ENCODE peak calls at places on chromosomes 1 and 21, in ten cellular contexts. F is psoas muscle, V is transverse colon, D is GM12878, W is IMR-90, L is tibial nerve, T is prostate gland, N is AG04450, Z is fibroblast of lung, K is suprapubic skin. O is an unnamed sample. For H3K27me3, the result is how much of the 10 kb centered on the place peaks cover.

GRCh38 chr1:194056169-194056568 is 869.8 kb upstream of the B3GALT2 start:
- DNase-seq in F (no peak), V (no peak), D (no peak), W (no peak), L (no peak), T (no peak), N (no peak), Z (peak), K (no peak), O (no peak)

GRCh38 chr1:119467219-119467618 is 39.8 kb upstream of the HSD3B1 start:
- DNase-seq in F (no peak), V (no peak), D (no peak), W (no peak), L (no peak), T (no peak), N (no peak), Z (no peak), K (no peak), O (no peak)

GRCh38 chr21:41900401-41900800 is 21.3 kb upstream of the PRDM15 start:
- DNase-seq in F (no peak), V (no peak), D (no peak), W (no peak), L (no peak), T (no peak), N (no peak), Z (no peak), K (no peak), O (no peak)

GRCh38 chr1:226763741-226764264 is 24.7 kb upstream of the ITPKB start:
- DNase-seq in F (no peak), V (no peak), D (no peak), W (peak), L (no peak), T (no peak), N (peak), Z (peak), K (no peak), O (peak)

GRCh38 chr1:113170519-113170918 is 97.5 kb downstream of the LRIG2 start:
- DNase-seq in F (no peak), V (no peak), D (no peak), W (no peak), L (no peak), T (no peak), N (no peak), Z (no peak), K (no peak), O (no peak)

GRCh38 chr1:54857741-54858665 is 29.0 kb downstream of the DHCR24 start:
- DNase-seq in F (peak), V (no peak), D (no peak), W (peak), L (no peak), T (no peak), N (no peak), Z (peak), K (peak), O (peak)

GRCh38 chr1:235329139-235329808 is 904 bp downstream of the GGPS1 start:
- DNase-seq in F (peak), V (peak), D (peak), W (peak), L (no peak), T (peak), N (no peak), Z (no peak), K (no peak), O (peak)

GRCh38 chr1:226619031-226619430 is 70.5 kb downstream of the STUM start:
- DNase-seq in F (peak), V (no peak), D (no peak), W (no peak), L (no peak), T (no peak), N (no peak), Z (no peak), K (peak), O (no peak)

GRCh38 chr1:23751815-23752200 is 8.5 kb downstream of the ELOA start:
- DNase-seq in F (no peak), V (no peak), D (no peak), W (no peak), L (no peak), T (no peak), N (no peak), Z (no peak), K (no peak), O (no peak)

GRCh38 chr1:16334655-16335340 is 17.5 kb downstream of the FBXO42 start:
- DNase-seq in F (peak), V (no peak), D (no peak), W (no peak), L (no peak), T (no peak), N (no peak), Z (no peak), K (no peak), O (no peak)

GRCh38 chr1:196438324-196438723 is 169.9 kb downstream of the KCNT2 start:
- DNase-seq in F (no peak), V (no peak), D (no peak), W (no peak), L (no peak), T (no peak), N (no peak), Z (peak), K (no peak), O (peak)

GRCh38 chr1:47690341-47691244 is 252.7 kb downstream of the FOXD2 start:
- DNase-seq in F (no peak), V (no peak), D (no peak), W (no peak), L (no peak), T (no peak), N (no peak), Z (no peak), K (peak), O (no peak)

GRCh38 chr1:209132736-209133467 is 450.6 kb upstream of the CAMK1G start:
- DNase-seq in F (no peak), V (peak), D (no peak), W (no peak), L (no peak), T (no peak), N (no peak), Z (no peak), K (no peak), O (no peak)

GRCh38 chr1:234875328-234875952 is 253.2 kb downstream of the TOMM20 start:
- DNase-seq in F (peak), V (no peak), D (no peak), W (no peak), L (no peak), T (peak), N (no peak), Z (no peak), K (no peak), O (no peak)

GRCh38 chr1:239952348-239953307 is 139.1 kb upstream of the FMN2 start:
- DNase-seq in F (no peak), V (no peak), D (no peak), W (no peak), L (no peak), T (no peak), N (no peak), Z (no peak), K (no peak), O (no peak)

GRCh38 chr1:23793861-23794731 is 3.2 kb downstream of the LYPLA2 start:
- DNase-seq in F (peak), V (no peak), D (no peak), W (no peak), L (no peak), T (no peak), N (no peak), Z (no peak), K (no peak), O (no peak)

GRCh38 chr1:58395355-58395754 is 151.2 kb downstream of the OMA1 start:
- DNase-seq in F (no peak), V (no peak), D (no peak), W (peak), L (no peak), T (no peak), N (peak), Z (peak), K (no peak), O (peak)

GRCh38 chr1:170699696-170700095 is 35.8 kb downstream of the PRRX1 start:
- DNase-seq in F (no peak), V (no peak), D (no peak), W (no peak), L (no peak), T (no peak), N (no peak), Z (no peak), K (no peak), O (no peak)

GRCh38 chr1:47431534-47431933 is 6.3 kb upstream of the FOXD2 start:
- DNase-seq in F (no peak), V (no peak), D (no peak), W (peak), L (no peak), T (no peak), N (no peak), Z (peak), K (no peak), O (no peak)

GRCh38 chr21:34857122-34857713 is 188.4 kb downstream of the CLIC6 start:
- DNase-seq in F (no peak), V (no peak), D (no peak), W (no peak), L (no peak), T (no peak), N (no peak), Z (no peak), K (no peak), O (no peak)

GRCh38 chr1:182259229-182259872 is 132.2 kb downstream of the GLUL start:
- DNase-seq in F (peak), V (peak), D (peak), W (no peak), L (peak), T (peak), N (no peak), Z (peak), K (peak), O (peak)

GRCh38 chr1:24384251-24385090 is 29.1 kb downstream of the STPG1 start:
- DNase-seq in F (no peak), V (peak), D (no peak), W (peak), L (no peak), T (peak), N (no peak), Z (peak), K (no peak), O (no peak)

GRCh38 chr1:192609110-192610079 is 26.6 kb upstream of the RGS13 start:
- DNase-seq in F (peak), V (peak), D (peak), W (no peak), L (peak), T (peak), N (no peak), Z (no peak), K (peak), O (no peak)

GRCh38 chr1:159207774-159208459 is 3.2 kb downstream of the ACKR1 start:
- DNase-seq in F (no peak), V (no peak), D (no peak), W (no peak), L (no peak), T (no peak), N (no peak), Z (no peak), K (no peak), O (no peak)

GRCh38 chr1:100502052-100502792 is 35.7 kb upstream of the GPR88 start:
- DNase-seq in F (no peak), V (no peak), D (no peak), W (peak), L (no peak), T (no peak), N (no peak), Z (no peak), K (no peak), O (no peak)

GRCh38 chr1:51168946-51169345 is 66.9 kb downstream of the C1orf185 start:
- DNase-seq in F (no peak), V (no peak), D (no peak), W (no peak), L (no peak), T (no peak), N (no peak), Z (no peak), K (no peak), O (no peak)

GRCh38 chr1:192575499-192576189 is at the start of gene RGS1:
- DNase-seq in F (no peak), V (peak), D (peak), W (no peak), L (no peak), T (no peak), N (no peak), Z (no peak), K (no peak), O (no peak)

GRCh38 chr1:238018214-238018613 is 127.5 kb upstream of the ZP4 start:
- DNase-seq in F (no peak), V (no peak), D (no peak), W (no peak), L (no peak), T (no peak), N (no peak), Z (no peak), K (no peak), O (no peak)

GRCh38 chr21:26142363-26142762 is 28.2 kb downstream of the APP start:
- DNase-seq in F (no peak), V (no peak), D (no peak), W (no peak), L (no peak), T (no peak), N (no peak), Z (no peak), K (no peak), O (no peak)

GRCh38 chr1:9717193-9718005 is 65.9 kb downstream of the PIK3CD start:
- DNase-seq in F (peak), V (peak), D (peak), W (no peak), L (peak), T (peak), N (no peak), Z (no peak), K (no peak), O (peak)

GRCh38 chr1:76190749-76191424 is 116.3 kb downstream of the ST6GALNAC3 start:
- DNase-seq in F (no peak), V (no peak), D (no peak), W (no peak), L (no peak), T (no peak), N (no peak), Z (peak), K (no peak), O (no peak)

GRCh38 chr1:209937996-209938959 is at the start of gene SYT14:
- DNase-seq in F (no peak), V (no peak), D (no peak), W (peak), L (no peak), T (no peak), N (no peak), Z (peak), K (no peak), O (no peak)

DNA sequence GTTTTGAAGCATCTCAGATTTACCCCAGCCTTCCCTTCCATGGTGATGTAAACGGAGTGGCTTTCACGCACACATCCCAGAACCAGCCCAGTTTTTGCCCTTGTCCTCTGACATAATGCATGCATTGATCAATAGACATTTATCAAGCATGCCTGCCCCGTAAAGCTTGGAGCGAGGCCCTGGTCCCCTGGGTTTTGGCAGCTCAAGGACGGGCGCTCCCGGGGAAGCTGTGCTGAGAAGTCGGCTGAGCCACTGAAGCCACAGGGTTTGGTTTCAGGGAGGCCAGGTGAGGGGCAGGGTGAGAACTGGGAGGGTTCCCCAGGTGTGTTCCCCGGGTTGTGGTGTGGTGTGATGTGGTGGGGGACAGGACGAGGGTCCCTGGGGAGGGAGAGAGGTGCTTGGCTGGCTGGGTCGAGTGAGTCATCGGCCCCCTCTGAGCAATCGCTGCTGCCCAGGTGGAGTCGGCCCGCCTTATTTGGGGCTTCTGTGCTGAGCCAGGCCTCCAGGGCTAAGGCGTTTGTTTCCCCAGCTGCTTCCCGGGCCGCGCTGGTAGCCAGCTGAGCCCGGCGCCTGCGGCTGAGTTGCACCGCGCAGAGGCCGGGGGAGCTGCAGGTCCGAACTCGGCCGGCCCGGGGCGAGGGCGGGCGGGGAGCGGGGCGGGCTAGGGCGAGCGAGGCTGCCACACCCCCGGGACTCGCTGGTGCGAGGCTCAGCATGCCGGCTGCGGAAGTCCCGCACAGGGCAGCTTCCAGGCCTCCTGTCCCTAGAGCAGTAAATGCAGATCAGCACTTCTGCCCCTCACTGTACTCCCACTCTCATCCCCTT is 23.6 kb downstream of the ATP2B4 start:
- DNase-seq in F (peak), V (peak), D (no peak), W (peak), L (no peak), T (peak), N (no peak), Z (peak), K (no peak), O (no peak)
- H3K4me3 ChIP-seq in F (peak), V (peak), D (peak), W (no peak), L (no peak), T (peak), N (peak), Z (no peak), K (peak), O (no peak)

GRCh38 chr1:118303534-118303933 is 118.5 kb upstream of the SPAG17 start:
- DNase-seq in F (no peak), V (no peak), D (no peak), W (no peak), L (no peak), T (no peak), N (no peak), Z (no peak), K (no peak), O (no peak)

GRCh38 chr1:118302145-118302544 is 117.1 kb upstream of the SPAG17 start:
- DNase-seq in F (no peak), V (no peak), D (no peak), W (no peak), L (no peak), T (no peak), N (no peak), Z (no peak), K (no peak), O (no peak)

GRCh38 chr1:118300808-118301207 is 115.8 kb upstream of the SPAG17 start:
- DNase-seq in F (no peak), V (no peak), D (no peak), W (no peak), L (no peak), T (no peak), N (no peak), Z (no peak), K (no peak), O (no peak)

GRCh38 chr1:118304722-118305344 is 119.8 kb upstream of the SPAG17 start:
- DNase-seq in F (no peak), V (no peak), D (no peak), W (no peak), L (no peak), T (no peak), N (no peak), Z (peak), K (no peak), O (no peak)
- TF ChIP-seq CTCF in F (peak), V (peak), D (peak), W (no peak), L (peak), T (no peak), N (peak), Z (peak), K (no peak), O (peak)

DNA sequence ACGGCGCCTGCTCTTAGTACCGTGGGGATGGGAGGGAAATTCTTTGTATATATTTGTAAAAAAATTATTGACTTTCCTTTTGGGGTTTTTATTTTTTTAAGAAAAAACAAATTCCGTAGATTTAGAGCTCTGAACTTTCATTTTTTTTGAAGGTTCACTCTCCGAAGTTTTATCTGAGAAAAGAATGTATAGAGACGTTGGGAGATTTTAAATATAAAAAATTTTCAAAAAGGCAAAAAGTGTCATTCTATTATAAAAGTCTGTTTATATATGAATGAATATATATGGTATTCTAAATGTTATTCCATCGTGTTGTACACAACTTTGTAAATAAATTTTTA is 2.4 kb downstream of the FOXD3 start:
- DNase-seq in F (no peak), V (no peak), D (no peak), W (no peak), L (no peak), T (no peak), N (no peak), Z (peak), K (no peak), O (no peak)
- H3K27me3 ChIP-seq in F (half or more), V (half or more), D (half or more), W (half or more), L (under half), T (half or more), N (half or more), Z (half or more), K (half or more), O (half or more)

GRCh38 chr1:1437904-1438376 is 2.5 kb downstream of the VWA1 start:
- DNase-seq in F (no peak), V (peak), D (peak), W (no peak), L (no peak), T (no peak), N (no peak), Z (no peak), K (no peak), O (peak)

GRCh38 chr1:1435911-1436633 is 582 bp downstream of the VWA1 start:
- DNase-seq in F (no peak), V (no peak), D (no peak), W (no peak), L (no peak), T (no peak), N (no peak), Z (no peak), K (no peak), O (no peak)

GRCh38 chr1:1435094-1435903 is at the start of gene VWA1:
- DNase-seq in F (peak), V (peak), D (no peak), W (peak), L (no peak), T (peak), N (no peak), Z (peak), K (no peak), O (no peak)

GRCh38 chr1:1437033-1437903 is 1.8 kb downstream of the VWA1 start:
- DNase-seq in F (no peak), V (no peak), D (no peak), W (no peak), L (no peak), T (no peak), N (no peak), Z (no peak), K (no peak), O (no peak)

GRCh38 chr1:1436634-1437032 is 1.1 kb downstream of the VWA1 start:
- DNase-seq in F (no peak), V (no peak), D (no peak), W (no peak), L (no peak), T (no peak), N (no peak), Z (no peak), K (no peak), O (no peak)
- H3K4me3 ChIP-seq in F (peak), V (peak), D (no peak), W (no peak), L (peak), T (peak), N (no peak), Z (no peak), K (peak), O (peak)

GRCh38 chr1:153525088-153525713 is 10.6 kb downstream of the S100A6 start:
- DNase-seq in F (peak), V (no peak), D (no peak), W (peak), L (no peak), T (no peak), N (no peak), Z (peak), K (peak), O (no peak)
- TF ChIP-seq CTCF in F (no peak), V (no peak), D (no peak), W (no peak), L (no peak), T (no peak), N (no peak), Z (no peak), K (no peak), O (no peak)

GRCh38 chr1:2018217-2019161 is 656 bp upstream of the GABRD start:
- DNase-seq in F (no peak), V (no peak), D (no peak), W (no peak), L (no peak), T (no peak), N (no peak), Z (no peak), K (no peak), O (no peak)

GRCh38 chr1:2016123-2016522 is 3.0 kb upstream of the GABRD start:
- DNase-seq in F (no peak), V (no peak), D (no peak), W (no peak), L (no peak), T (no peak), N (no peak), Z (no peak), K (no peak), O (no peak)

GRCh38 chr1:2015383-2015735 is 3.8 kb upstream of the GABRD start:
- DNase-seq in F (no peak), V (no peak), D (no peak), W (no peak), L (no peak), T (no peak), N (no peak), Z (no peak), K (no peak), O (no peak)

GRCh38 chr1:2014726-2015382 is 4.3 kb upstream of the GABRD start:
- DNase-seq in F (no peak), V (no peak), D (no peak), W (no peak), L (no peak), T (no peak), N (no peak), Z (no peak), K (no peak), O (no peak)

DNA sequence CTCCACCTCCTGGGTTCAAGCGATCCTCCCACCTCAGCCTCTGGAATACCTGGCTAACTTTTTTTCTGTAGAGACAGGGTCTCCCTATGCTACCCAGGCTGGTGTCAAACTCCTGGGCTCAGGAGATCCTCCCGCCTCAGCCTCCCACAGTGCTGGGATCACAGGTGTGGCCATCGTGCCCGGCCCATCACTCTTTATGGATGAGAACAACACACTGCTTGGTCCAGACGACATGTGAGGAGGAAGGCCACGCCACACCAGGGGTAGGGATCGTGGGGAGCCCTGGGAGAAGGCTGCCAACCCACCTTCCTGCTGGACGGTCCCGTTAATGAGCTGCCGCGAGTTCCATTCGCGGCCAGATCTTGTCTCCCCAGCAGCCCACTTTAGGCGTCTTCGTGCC is 5.0 kb upstream of the GABRD start:
- DNase-seq in F (no peak), V (no peak), D (no peak), W (no peak), L (no peak), T (no peak), N (no peak), Z (no peak), K (no peak), O (no peak)
- H3K27me3 ChIP-seq in F (under half), V (half or more), D (under half), W (half or more), L (under half), T (under half), N (under half), Z (under half), K (under half), O (under half)

O was measured in kidney epithelial cell.